ENCODE peak calls at places on chromosomes 3 and 15, in four cellular contexts. F is breast epithelium, B is SK-N-SH, Y is A549. O is an unnamed sample.

GRCh38 chr15:39456582-39457330 is 124.1 kb upstream of the THBS1 start:
- DNase-seq in F (no peak), B (no peak), Y (no peak), O (no peak)

GRCh38 chr15:68635142-68635541 is 56.3 kb downstream of the CORO2B start:
- DNase-seq in F (no peak), B (peak; percentile 63), Y (no peak), O (no peak)

GRCh38 chr15:101454365-101454764 is 35.1 kb downstream of the PCSK6 start:
- DNase-seq in F (no peak), B (no peak), Y (no peak), O (no peak)

GRCh38 chr3:13015286-13016082 is 57.7 kb downstream of the IQSEC1 start:
- DNase-seq in F (no peak), B (no peak), Y (no peak), O (no peak)

GRCh38 chr3:56369914-56370313 is 98.4 kb downstream of the ERC2 start:
- DNase-seq in F (no peak), B (no peak), Y (no peak), O (no peak)

GRCh38 chr3:14042680-14043079 is 82.0 kb downstream of the CHCHD4 start:
- DNase-seq in F (no peak), B (no peak), Y (no peak), O (no peak)

GRCh38 chr15:49521802-49522201 is 98.8 kb downstream of the FGF7 start:
- DNase-seq in F (no peak), B (no peak), Y (no peak), O (no peak)

GRCh38 chr15:32723171-32723948 is 5.6 kb downstream of the GREM1 start:
- DNase-seq in F (no peak), B (no peak), Y (no peak), O (no peak)

GRCh38 chr3:51718547-51719412 is 11.9 kb downstream of the GRM2 start:
- DNase-seq in F (no peak), B (peak; percentile 89), Y (peak; percentile 47), O (no peak)

GRCh38 chr3:126321490-126321889 is 35.7 kb downstream of the KLF15 start:
- DNase-seq in F (no peak), B (no peak), Y (no peak), O (no peak)

GRCh38 chr3:125032100-125032643 is 23.6 kb downstream of the HEG1 start:
- DNase-seq in F (no peak), B (no peak), Y (no peak), O (no peak)

GRCh38 chr15:78791357-78791756 is 19.9 kb downstream of the ADAMTS7 start:
- DNase-seq in F (no peak), B (no peak), Y (no peak), O (no peak)

GRCh38 chr3:100927775-100928174 is 65.4 kb downstream of the ABI3BP start:
- DNase-seq in F (no peak), B (no peak), Y (no peak), O (no peak)

GRCh38 chr15:65653341-65653740 is 31.6 kb downstream of the SLC24A1 start:
- DNase-seq in F (no peak), B (no peak), Y (no peak), O (no peak)

GRCh38 chr3:181719298-181719859 is 7.7 kb downstream of the SOX2 start:
- DNase-seq in F (no peak), B (no peak), Y (no peak), O (no peak)

GRCh38 chr3:39260957-39261356 is 18.9 kb downstream of the CX3CR1 start:
- DNase-seq in F (peak; percentile 80), B (peak; percentile 29), Y (peak; percentile 75), O (peak; percentile 94)

GRCh38 chr3:170205302-170205701 is 16.9 kb upstream of the PRKCI start:
- DNase-seq in F (no peak), B (no peak), Y (no peak), O (no peak)

GRCh38 chr3:129486057-129487035 is 42.1 kb upstream of the RHO start:
- DNase-seq in F (no peak), B (no peak), Y (no peak), O (no peak)

GRCh38 chr3:183318846-183319770 is 66.1 kb downstream of the B3GNT5 start:
- DNase-seq in F (no peak), B (no peak), Y (no peak), O (no peak)

GRCh38 chr3:187954486-187955075 is 199.4 kb upstream of the LPP start:
- DNase-seq in F (no peak), B (no peak), Y (peak; percentile 10), O (no peak)

GRCh38 chr3:171620825-171621434 is 160.7 kb upstream of the TNIK start:
- DNase-seq in F (no peak), B (no peak), Y (no peak), O (no peak)

GRCh38 chr3:67386446-67386845 is 268.0 kb downstream of the SUCLG2 start:
- DNase-seq in F (no peak), B (no peak), Y (no peak), O (no peak)

GRCh38 chr15:55916666-55917409 is 76.6 kb downstream of the NEDD4 start:
- DNase-seq in F (no peak), B (no peak), Y (no peak), O (no peak)

GRCh38 chr3:163039636-163040035 is 1543.0 kb downstream of the OTOL1 start:
- DNase-seq in F (no peak), B (no peak), Y (no peak), O (no peak)

GRCh38 chr3:20930034-20930433 is 744.0 kb upstream of the SGO1 start:
- DNase-seq in F (no peak), B (peak; percentile 10), Y (no peak), O (no peak)

GRCh38 chr15:60122691-60123090 is 118.6 kb downstream of the FOXB1 start:
- DNase-seq in F (no peak), B (no peak), Y (no peak), O (no peak)
- H3K4me1 ChIP-seq in F (no peaks in the 10 kb centered on the region), B (no peaks in the 10 kb centered on the region), Y (no peaks in the 10 kb centered on the region), O (no peaks in the 10 kb centered on the region)

DNA sequence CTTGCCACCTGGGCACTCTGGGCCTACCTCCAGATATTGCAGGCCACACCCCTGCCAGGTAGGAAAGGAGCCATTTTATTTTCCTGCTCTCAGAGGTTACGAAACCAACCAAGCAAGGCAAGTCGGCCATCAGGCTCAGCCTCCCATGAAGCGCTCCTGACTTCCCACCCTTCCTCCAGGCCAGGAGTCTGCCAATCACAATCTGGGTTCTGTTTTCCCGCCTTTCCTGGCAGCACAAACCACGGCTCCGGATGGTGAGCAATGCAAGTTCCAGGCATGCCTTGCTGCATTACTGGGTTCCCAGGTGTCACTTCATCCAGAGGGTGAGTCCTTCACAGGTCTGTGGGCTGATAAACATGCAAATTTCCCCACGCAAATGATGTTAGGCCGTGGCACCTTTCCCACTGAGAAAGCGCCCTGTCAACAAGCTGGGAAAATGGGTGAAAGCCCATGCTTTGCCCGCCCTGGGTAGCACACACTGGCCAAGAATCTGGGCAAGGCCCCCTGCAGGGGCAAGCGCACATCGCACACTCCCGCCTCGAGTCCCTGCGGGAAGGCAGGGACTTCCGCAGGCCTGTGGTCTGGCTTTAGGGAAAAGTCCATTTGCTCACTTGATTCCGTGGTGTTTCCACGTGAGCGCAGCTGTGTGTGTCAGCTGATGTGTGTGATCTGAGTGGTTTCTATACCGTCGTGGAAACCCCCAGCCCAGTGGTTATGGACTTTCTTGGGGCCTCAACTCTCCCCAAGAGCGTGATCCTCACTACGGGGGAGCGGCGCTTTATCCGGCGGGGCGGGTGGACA is 61.6 kb upstream of the RYK start:
- DNase-seq in F (peak; percentile 77), B (peak; percentile 48), Y (no peak), O (peak; percentile 60)
- H3K4me1 ChIP-seq in F (peaks cover 3% of the 10 kb centered on the region), B (no peaks in the 10 kb centered on the region), Y (peaks cover 87% of the 10 kb centered on the region), O (peaks cover 60% of the 10 kb centered on the region)

GRCh38 chr3:127438371-127438770 is 150.5 kb upstream of the PRR20G start:
- DNase-seq in F (no peak), B (no peak), Y (no peak), O (no peak)
- H3K4me1 ChIP-seq in F (no peaks in the 10 kb centered on the region), B (peaks cover under 1% of the 10 kb centered on the region), Y (no peaks in the 10 kb centered on the region), O (no peaks in the 10 kb centered on the region)

DNA sequence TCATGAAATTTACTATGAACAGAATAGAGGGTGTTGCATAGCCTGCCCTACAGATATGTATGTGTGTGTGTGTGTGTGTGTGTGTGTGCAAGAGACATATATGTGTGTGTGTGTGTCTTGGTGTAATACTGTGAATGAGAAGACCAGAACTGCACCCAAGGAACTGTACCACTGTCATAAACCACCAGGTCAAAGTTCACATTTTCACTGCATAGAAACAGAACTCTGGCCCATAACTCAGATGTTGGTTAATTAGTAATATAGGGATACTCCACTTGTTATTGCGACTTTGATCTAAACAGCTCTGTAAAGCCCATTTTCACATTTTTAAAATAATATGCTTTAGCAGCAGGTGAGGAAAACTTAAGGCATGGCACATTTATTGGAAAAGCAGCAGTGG is 111.8 kb downstream of the IGF2BP2 start:
- DNase-seq in F (no peak), B (no peak), Y (no peak), O (no peak)
- H3K4me1 ChIP-seq in F (no peaks in the 10 kb centered on the region), B (peaks cover 9% of the 10 kb centered on the region), Y (peaks cover 23% of the 10 kb centered on the region), O (no peaks in the 10 kb centered on the region)

GRCh38 chr3:53154731-53155320 is 6.2 kb upstream of the PRKCD start:
- DNase-seq in F (no peak), B (no peak), Y (no peak), O (no peak)

GRCh38 chr3:53152316-53152715 is 8.7 kb upstream of the PRKCD start:
- DNase-seq in F (no peak), B (no peak), Y (no peak), O (no peak)

GRCh38 chr3:53153267-53153823 is 7.7 kb upstream of the PRKCD start:
- DNase-seq in F (no peak), B (no peak), Y (no peak), O (no peak)

GRCh38 chr3:53155763-53156162 is 5.2 kb upstream of the PRKCD start:
- DNase-seq in F (peak; percentile 81), B (no peak), Y (no peak), O (no peak)

GRCh38 chr3:53153914-53154434 is 7.0 kb upstream of the PRKCD start:
- DNase-seq in F (no peak), B (no peak), Y (no peak), O (no peak)
- H3K4me1 ChIP-seq in F (peaks cover 11% of the 10 kb centered on the region), B (peaks cover 5% of the 10 kb centered on the region), Y (peaks cover 27% of the 10 kb centered on the region), O (no peaks in the 10 kb centered on the region)

DNA sequence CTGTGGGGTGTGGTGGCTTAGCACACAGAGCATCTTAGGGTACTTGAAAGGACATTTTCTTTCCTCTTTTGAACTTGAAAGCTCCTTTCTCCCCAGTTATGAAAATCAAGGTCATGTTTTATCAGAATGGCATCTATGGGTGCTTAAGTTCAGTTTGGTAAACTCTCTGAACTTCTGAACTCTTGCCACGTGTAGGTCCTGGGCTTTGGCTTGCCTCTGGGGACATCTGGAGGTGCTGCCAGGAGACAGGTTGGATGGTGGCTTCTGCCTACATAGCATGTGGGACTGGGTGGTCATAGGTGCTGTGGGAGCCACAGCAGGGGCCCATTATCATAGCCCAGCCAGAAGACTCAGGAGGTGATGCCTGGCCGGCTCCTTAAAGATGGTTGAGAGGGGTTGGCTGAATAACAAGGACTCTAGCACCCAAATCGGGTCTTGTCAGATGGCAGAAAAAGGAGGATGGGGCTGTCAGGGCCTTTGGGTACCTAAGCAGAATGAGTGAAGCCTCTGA is 15.6 kb downstream of the GHRL start:
- DNase-seq in F (no peak), B (no peak), Y (no peak), O (no peak)
- H3K4me1 ChIP-seq in F (peaks cover 2% of the 10 kb centered on the region), B (peaks cover 4% of the 10 kb centered on the region), Y (no peaks in the 10 kb centered on the region), O (no peaks in the 10 kb centered on the region)

O was measured in right atrium auricular region.